ENCODE peak calls at places on chromosomes 7 and 10, in ten cellular contexts. W is left ventricle myocardium inferior, V is upper lobe of right lung, X is astrocyte, H is Panc1, B is mammary epithelial cell, M is GM23338, T is stomach, E is uterus, Z is BJ. J is an unnamed sample. For H3K27me3, the result is how much of the 10 kb centered on the place peaks cover.

GRCh38 chr10:71600856-71601255 is 118.7 kb downstream of the C10orf105 start:
- DNase-seq in W (no peak), V (no peak), X (peak), H (no peak), B (peak), M (no peak), T (no peak), E (peak), Z (peak), J (no peak)

GRCh38 chr7:39622609-39623311 is 612 bp upstream of the RALA start:
- DNase-seq in W (no peak), V (no peak), X (no peak), H (no peak), B (no peak), M (no peak), T (no peak), E (no peak), Z (no peak), J (no peak)

GRCh38 chr7:37357277-37357996 is 91.2 kb downstream of the ELMO1 start:
- DNase-seq in W (no peak), V (no peak), X (no peak), H (no peak), B (no peak), M (no peak), T (no peak), E (no peak), Z (no peak), J (no peak)

GRCh38 chr7:13979671-13980438 is 9.6 kb downstream of the ETV1 start:
- DNase-seq in W (no peak), V (no peak), X (peak), H (no peak), B (no peak), M (no peak), T (no peak), E (no peak), Z (no peak), J (no peak)

GRCh38 chr10:97475936-97476594 is 22.2 kb downstream of the MMS19 start:
- DNase-seq in W (no peak), V (no peak), X (peak), H (no peak), B (peak), M (no peak), T (no peak), E (no peak), Z (peak), J (no peak)

GRCh38 chr7:24700446-24701044 is 56.7 kb downstream of the GSDME start:
- DNase-seq in W (no peak), V (no peak), X (peak), H (no peak), B (peak), M (no peak), T (no peak), E (no peak), Z (no peak), J (no peak)

GRCh38 chr7:159049266-159050025 is 95.2 kb downstream of the VIPR2 start:
- DNase-seq in W (no peak), V (peak), X (no peak), H (no peak), B (no peak), M (no peak), T (peak), E (no peak), Z (no peak), J (no peak)

GRCh38 chr10:28459453-28460144 is 73.3 kb upstream of the WAC start:
- DNase-seq in W (no peak), V (no peak), X (no peak), H (no peak), B (no peak), M (peak), T (no peak), E (no peak), Z (no peak), J (no peak)

GRCh38 chr7:101996131-101996691 is 178.8 kb downstream of the CUX1 start:
- DNase-seq in W (no peak), V (no peak), X (no peak), H (no peak), B (no peak), M (peak), T (no peak), E (no peak), Z (no peak), J (no peak)

GRCh38 chr7:23434147-23434676 is 36.1 kb downstream of the IGF2BP3 start:
- DNase-seq in W (no peak), V (no peak), X (no peak), H (no peak), B (no peak), M (no peak), T (no peak), E (no peak), Z (no peak), J (no peak)

GRCh38 chr7:7861211-7861633 is 107.4 kb upstream of the GLCCI1 start:
- DNase-seq in W (no peak), V (no peak), X (peak), H (peak), B (peak), M (no peak), T (no peak), E (no peak), Z (peak), J (peak)

GRCh38 chr7:19488056-19488455 is 220.8 kb downstream of the POLR1F start:
- DNase-seq in W (no peak), V (no peak), X (no peak), H (no peak), B (no peak), M (no peak), T (no peak), E (no peak), Z (no peak), J (no peak)

GRCh38 chr10:113053091-113053490 is 103.0 kb downstream of the TCF7L2 start:
- DNase-seq in W (peak), V (no peak), X (no peak), H (no peak), B (no peak), M (peak), T (no peak), E (no peak), Z (no peak), J (no peak)

GRCh38 chr7:149615690-149616270 is 118.2 kb upstream of the ZNF746 start:
- DNase-seq in W (peak), V (no peak), X (no peak), H (no peak), B (no peak), M (peak), T (no peak), E (no peak), Z (no peak), J (no peak)

DNA sequence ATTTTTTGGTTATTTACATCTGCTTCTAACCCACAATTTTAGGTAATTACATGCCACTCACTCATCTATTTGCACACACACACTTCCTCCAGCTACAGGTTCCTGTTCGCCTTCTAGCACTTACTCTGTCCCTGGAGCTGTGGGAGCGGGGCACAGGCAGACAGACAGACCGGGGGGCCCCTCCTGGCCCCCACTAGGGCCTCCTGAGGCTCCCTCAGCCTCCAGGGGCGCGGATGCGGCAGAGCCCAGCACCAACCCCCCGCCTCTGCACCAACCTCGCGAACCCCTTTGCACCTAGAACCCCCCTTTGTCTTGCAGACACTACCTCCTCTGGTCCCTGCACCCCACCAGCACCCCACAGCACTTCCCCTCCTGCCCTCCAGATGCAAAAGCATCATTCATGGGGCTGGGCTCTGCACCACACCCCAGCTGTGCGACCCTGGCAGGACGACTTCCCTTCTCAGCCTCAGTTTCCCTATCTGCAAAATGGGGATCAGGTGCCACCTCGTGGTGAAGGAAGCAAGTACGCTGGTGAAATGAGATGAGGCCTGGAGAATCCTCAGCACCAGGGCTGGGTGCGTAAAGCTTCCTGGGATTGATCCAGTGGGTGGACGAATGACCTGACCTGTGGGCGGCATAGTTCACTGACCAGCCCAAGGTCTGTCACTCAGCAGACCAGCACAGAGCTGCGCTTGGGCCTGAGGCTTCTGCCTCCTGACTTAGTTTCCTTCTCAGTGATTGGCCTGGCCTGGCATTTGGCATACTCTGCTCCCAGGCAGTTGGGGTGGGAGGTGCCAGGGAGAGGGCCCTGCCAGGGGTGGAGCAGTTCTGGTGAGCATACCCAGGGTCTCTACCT is 37.9 kb downstream of the ELFN1 start:
- DNase-seq in W (no peak), V (peak), X (no peak), H (no peak), B (no peak), M (no peak), T (no peak), E (no peak), Z (no peak), J (no peak)
- TF ChIP-seq CTCF in W (no peak), V (no peak), X (no peak), H (no peak), B (peak), M (peak), T (no peak), E (no peak), Z (peak), J (peak)

DNA sequence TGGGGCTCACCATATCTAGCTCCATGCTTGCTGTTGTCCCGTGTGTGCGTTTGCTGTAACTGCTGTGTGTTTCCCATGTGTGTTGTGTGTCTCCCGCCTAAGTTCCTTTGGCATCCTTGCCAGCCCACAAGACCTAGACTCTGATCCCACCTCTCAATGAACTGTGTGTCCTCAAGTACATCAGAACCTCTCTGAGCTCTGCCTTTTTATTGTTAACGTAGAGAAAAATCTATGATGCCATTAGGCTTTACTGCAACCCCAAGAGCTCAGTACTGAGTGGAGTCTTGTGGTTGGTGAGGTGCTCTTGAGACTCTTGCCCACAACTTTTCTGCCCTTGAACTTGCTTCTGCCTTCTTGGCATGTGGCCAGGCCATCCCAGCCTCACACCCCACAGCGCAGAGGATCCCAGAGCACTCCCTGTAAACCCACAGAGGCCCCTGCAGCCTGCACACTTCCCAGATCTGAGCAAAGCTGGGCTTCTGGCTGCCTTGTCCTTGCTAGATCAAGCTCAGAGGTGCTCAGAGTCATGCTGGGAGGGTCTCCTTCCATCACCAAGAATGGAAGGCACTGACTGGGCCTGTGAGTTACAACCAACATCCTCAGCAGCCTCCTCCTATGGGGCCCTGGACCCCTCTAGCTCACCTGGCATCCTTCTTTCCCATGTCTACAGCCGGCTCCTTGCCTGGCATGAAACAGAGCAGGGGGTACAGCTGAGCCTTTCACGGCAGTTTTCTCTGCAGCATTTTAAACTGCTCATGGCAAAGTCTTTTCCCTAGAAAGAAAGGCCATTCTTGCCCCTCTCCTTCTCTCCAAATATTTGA is 643.4 kb downstream of the ACTR3B start:
- DNase-seq in W (no peak), V (no peak), X (no peak), H (no peak), B (no peak), M (no peak), T (no peak), E (no peak), Z (no peak), J (no peak)
- H3K27me3 ChIP-seq in W (under half), V (under half), X (under half), H (under half), B (under half), M (under half), T (under half), E (under half), Z (under half), J (under half)

DNA sequence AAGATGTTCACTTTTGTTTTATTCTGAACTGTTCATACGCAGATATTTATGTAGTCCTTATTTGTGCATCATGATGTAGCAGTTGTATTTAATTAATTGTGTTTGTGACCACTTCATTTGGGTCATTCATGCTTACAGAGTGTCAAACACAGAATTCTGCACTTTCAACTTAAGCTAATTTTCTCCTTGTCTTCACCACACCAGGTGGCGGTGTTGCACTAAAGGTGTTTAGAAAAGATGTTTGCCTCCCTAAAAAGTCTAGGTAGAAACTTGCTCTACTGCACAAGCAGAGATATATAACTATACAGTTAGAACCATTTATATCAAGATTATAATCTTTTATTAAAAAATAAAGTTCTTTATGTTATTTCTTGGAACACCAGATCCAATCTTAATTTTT is 1.3 kb upstream of the TAS2R38 start:
- DNase-seq in W (no peak), V (no peak), X (no peak), H (no peak), B (peak), M (peak), T (peak), E (no peak), Z (no peak), J (no peak)
- TF ChIP-seq CTCF in W (no peak), V (no peak), X (peak), H (peak), B (peak), M (peak), T (no peak), E (no peak), Z (no peak), J (peak)

GRCh38 chr7:27113991-27114866 is 11.7 kb upstream of the HOXA2 start:
- DNase-seq in W (no peak), V (no peak), X (peak), H (no peak), B (peak), M (peak), T (no peak), E (no peak), Z (no peak), J (no peak)

GRCh38 chr7:27112960-27113949 is 10.8 kb upstream of the HOXA2 start:
- DNase-seq in W (no peak), V (no peak), X (peak), H (no peak), B (peak), M (peak), T (no peak), E (peak), Z (no peak), J (no peak)

GRCh38 chr7:27111753-27112277 is 9.3 kb upstream of the HOXA2 start:
- DNase-seq in W (no peak), V (no peak), X (peak), H (no peak), B (no peak), M (no peak), T (no peak), E (no peak), Z (no peak), J (no peak)

GRCh38 chr7:27110977-27111752 is 8.7 kb upstream of the HOXA2 start:
- DNase-seq in W (no peak), V (no peak), X (peak), H (no peak), B (peak), M (peak), T (no peak), E (peak), Z (no peak), J (no peak)

DNA sequence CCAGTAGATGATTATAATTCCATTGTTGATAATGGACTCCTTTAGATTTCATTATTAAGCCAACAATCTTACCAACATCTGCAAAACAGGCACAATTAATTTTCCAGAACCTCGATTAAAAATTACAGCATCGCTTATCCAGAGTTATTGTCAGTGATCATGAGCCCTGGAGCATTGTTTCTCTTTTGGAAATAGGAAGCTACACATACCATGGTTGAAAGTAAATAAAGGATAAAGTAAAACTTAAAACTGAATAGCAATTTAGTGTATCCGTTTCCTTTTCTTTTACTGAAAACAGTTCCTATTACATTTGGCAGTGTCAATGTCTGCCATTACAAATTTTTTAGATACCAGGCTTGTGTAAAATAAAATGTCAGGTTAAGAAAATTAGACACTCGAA is 9.9 kb upstream of the HOXA2 start:
- DNase-seq in W (no peak), V (no peak), X (no peak), H (no peak), B (peak), M (no peak), T (no peak), E (no peak), Z (no peak), J (no peak)
- H3K27me3 ChIP-seq in W (half or more), V (under half), X (half or more), H (under half), B (under half), M (half or more), T (half or more), E (under half), Z (under half), J (under half)

GRCh38 chr7:70856889-70857511 is 274.9 kb upstream of the GALNT17 start:
- DNase-seq in W (peak), V (peak), X (peak), H (peak), B (peak), M (peak), T (peak), E (peak), Z (no peak), J (peak)
- TF ChIP-seq CTCF in W (peak), V (peak), X (peak), H (peak), B (peak), M (peak), T (peak), E (peak), Z (peak), J (peak)

GRCh38 chr10:23197416-23197861 is 5.3 kb downstream of the PTF1A start:
- DNase-seq in W (no peak), V (no peak), X (no peak), H (no peak), B (no peak), M (peak), T (no peak), E (no peak), Z (no peak), J (no peak)
- H3K27me3 ChIP-seq in W (half or more), V (half or more), X (half or more), H (under half), B (half or more), M (half or more), T (half or more), E (under half), Z (under half), J (half or more)

J was measured in kidney epithelial cell.